ENCODE peak calls at places on chromosomes 11 and 22, in eight cellular contexts. Z, G, B, J, T, W, Y and C are unnamed samples.

GRCh38 chr11:131666006-131666405 is 295.6 kb downstream of the NTM start:
- DNase-seq in W (no peak), J (no peak), Y (no peak), G (no peak), T (no peak), Z (no peak), B (no peak), C (no peak)

GRCh38 chr11:36376888-36377758 is 81.0 kb downstream of the PRR5L start:
- DNase-seq in Z (no peak), J (peak; percentile 63), Y (peak; percentile 61), B (no peak), G (peak; percentile 90), T (peak; percentile 76), W (peak; percentile 43), C (no peak)

GRCh38 chr11:79439430-79439892 is 1.4 kb downstream of the TENM4 start:
- DNase-seq in G (no peak), B (no peak), Z (peak; percentile 48), J (no peak), W (no peak), T (peak; percentile 45), Y (no peak), C (peak; percentile 82)

GRCh38 chr22:50058338-50059184 is 463 bp upstream of the TTLL8 start:
- DNase-seq in W (no peak), Z (no peak), B (no peak), G (no peak), Y (no peak), J (no peak), T (no peak), C (no peak)

GRCh38 chr22:21026783-21027692 is 5.3 kb downstream of the SLC7A4 start:
- DNase-seq in T (no peak), W (no peak), Y (no peak), G (no peak), Z (peak; percentile 44), B (no peak), J (no peak), C (peak; percentile 90)

GRCh38 chr11:93720522-93720921 is 20.8 kb downstream of the TAF1D start:
- DNase-seq in Z (no peak), Y (no peak), J (no peak), G (no peak), T (no peak), W (no peak), B (no peak), C (no peak)

GRCh38 chr22:35071784-35072183 is 5.8 kb downstream of the ISX start:
- DNase-seq in B (no peak), W (no peak), Z (no peak), G (no peak), J (no peak), T (no peak), Y (no peak), C (no peak)

GRCh38 chr11:128684582-128685382 is 9.1 kb upstream of the FLI1 start:
- DNase-seq in T (no peak), W (no peak), B (no peak), G (peak; percentile 81), J (no peak), Y (no peak), Z (no peak), C (no peak)

GRCh38 chr11:69298778-69299461 is 5.0 kb downstream of the MYEOV start:
- DNase-seq in Z (no peak), Y (no peak), B (no peak), J (no peak), G (peak; percentile 78), T (no peak), W (no peak), C (no peak)

GRCh38 chr11:68328374-68329091 is 16.1 kb downstream of the LRP5 start:
- DNase-seq in B (no peak), T (peak; percentile 50), G (no peak), J (peak; percentile 77), Z (peak; percentile 30), Y (peak; percentile 55), W (no peak), C (peak; percentile 82)

GRCh38 chr22:43176090-43176489 is 10.8 kb downstream of the TTLL12 start:
- DNase-seq in Y (no peak), G (peak; percentile 68), W (no peak), T (no peak), J (no peak), B (no peak), Z (no peak), C (no peak)

GRCh38 chr11:132718711-132719641 is 813.3 kb downstream of the OPCML start:
- DNase-seq in Z (peak; percentile 20), J (no peak), W (no peak), G (no peak), B (peak; percentile 3), T (no peak), Y (peak; percentile 53), C (peak; percentile 44)

GRCh38 chr11:95289378-95289777 is 58.4 kb upstream of the SESN3 start:
- DNase-seq in J (no peak), Y (no peak), T (no peak), Z (no peak), G (no peak), W (no peak), B (no peak), C (no peak)

GRCh38 chr11:117875397-117876048 is 935 bp downstream of the FXYD6 start:
- DNase-seq in B (no peak), T (no peak), J (no peak), W (no peak), Y (peak; percentile 48), Z (peak; percentile 67), G (no peak), C (peak; percentile 94)

GRCh38 chr22:38468761-38469305 is 937 bp downstream of the KDELR3 start:
- DNase-seq in B (no peak), G (peak; percentile 62), J (no peak), T (no peak), Y (no peak), Z (no peak), W (no peak), C (peak; percentile 12)

GRCh38 chr11:74025467-74026166 is 16.7 kb upstream of the UCP3 start:
- DNase-seq in Z (no peak), B (no peak), G (no peak), Y (no peak), T (no peak), W (no peak), J (peak; percentile 1), C (no peak)

GRCh38 chr11:130737866-130738431 is 178.3 kb downstream of the SNX19 start:
- DNase-seq in G (peak; percentile 47), Z (no peak), W (no peak), Y (no peak), B (no peak), T (no peak), J (no peak), C (no peak)

GRCh38 chr22:36026741-36027140 is 1.9 kb downstream of the RBFOX2 start:
- DNase-seq in J (no peak), Y (no peak), T (no peak), G (no peak), W (no peak), Z (peak; percentile 4), B (no peak), C (no peak)

GRCh38 chr11:95991101-95991500 is 67.2 kb upstream of the MTMR2 start:
- DNase-seq in G (no peak), T (no peak), J (no peak), Y (no peak), Z (no peak), W (peak; percentile 82), B (no peak), C (no peak)

GRCh38 chr22:23752090-23752691 is 1.3 kb upstream of the ZNF70 start:
- DNase-seq in T (no peak), G (peak; percentile 92), W (no peak), Y (no peak), B (no peak), J (peak; percentile 15), Z (no peak), C (no peak)

GRCh38 chr22:22182990-22183264 is 61.7 kb upstream of the VPREB1 start:
- DNase-seq in B (no peak), G (no peak), Z (no peak), T (no peak), W (no peak), J (no peak), Y (no peak), C (no peak)

GRCh38 chr11:69662021-69662698 is 13.0 kb downstream of the LTO1 start:
- DNase-seq in Y (no peak), T (no peak), W (no peak), B (no peak), Z (no peak), J (peak; percentile 18), G (peak; percentile 35), C (no peak)

GRCh38 chr11:109043318-109043717 is 378.4 kb downstream of the DDX10 start:
- DNase-seq in Y (no peak), J (no peak), B (no peak), T (no peak), W (no peak), Z (no peak), G (no peak), C (no peak)